ENCODE peak calls at places on chromosomes 7 and 10, in ten cellular contexts. Z is kidney; F is PC-9; M is DND-41; E is Peyer's patch; G is stomach; U is heart right ventricle; T is adrenal gland; A is psoas muscle; K is effector memory CD4-positive, alpha-beta T cell. J is an unnamed sample. For H3K9me3, the result is how much of the 10 kb centered on the place peaks cover.

GRCh38 chr10:131753336-131753735 is 147.5 kb upstream of the PPP2R2D start:
- DNase-seq in Z (no peak), F (no peak), M (no peak), E (no peak), G (no peak), U (no peak), T (no peak), A (no peak), K (no peak), J (no peak)

GRCh38 chr7:23335621-23336020 is 36.5 kb downstream of the MALSU1 start:
- DNase-seq in Z (no peak), F (no peak), M (no peak), E (no peak), G (no peak), U (no peak), T (no peak), A (no peak), K (no peak), J (no peak)

GRCh38 chr7:153381275-153382119 is 621.9 kb downstream of the ACTR3B start:
- DNase-seq in Z (no peak), F (peak), M (peak), E (no peak), G (peak), U (no peak), T (peak), A (no peak), K (no peak), J (no peak)

GRCh38 chr10:31762306-31762705 is 166.3 kb downstream of the ARHGAP12 start:
- DNase-seq in Z (no peak), F (no peak), M (no peak), E (no peak), G (no peak), U (no peak), T (no peak), A (no peak), K (no peak), J (no peak)

GRCh38 chr10:6083523-6084475 is 5.0 kb upstream of the RBM17 start:
- DNase-seq in Z (no peak), F (no peak), M (peak), E (no peak), G (no peak), U (no peak), T (no peak), A (no peak), K (no peak), J (peak)

GRCh38 chr7:101690061-101690460 is 61.0 kb upstream of the MYL10 start:
- DNase-seq in Z (no peak), F (no peak), M (no peak), E (no peak), G (no peak), U (peak), T (no peak), A (no peak), K (no peak), J (no peak)

GRCh38 chr10:55063817-55064216 is 262.8 kb upstream of the PCDH15 start:
- DNase-seq in Z (no peak), F (no peak), M (no peak), E (no peak), G (no peak), U (no peak), T (no peak), A (no peak), K (no peak), J (no peak)

GRCh38 chr10:73894245-73894971 is 16.5 kb upstream of the PLAU start:
- DNase-seq in Z (no peak), F (peak), M (no peak), E (no peak), G (no peak), U (no peak), T (no peak), A (no peak), K (no peak), J (no peak)

GRCh38 chr10:115979576-115979975 is 293.4 kb downstream of the GFRA1 start:
- DNase-seq in Z (no peak), F (no peak), M (no peak), E (no peak), G (no peak), U (no peak), T (no peak), A (no peak), K (no peak), J (no peak)

DNA sequence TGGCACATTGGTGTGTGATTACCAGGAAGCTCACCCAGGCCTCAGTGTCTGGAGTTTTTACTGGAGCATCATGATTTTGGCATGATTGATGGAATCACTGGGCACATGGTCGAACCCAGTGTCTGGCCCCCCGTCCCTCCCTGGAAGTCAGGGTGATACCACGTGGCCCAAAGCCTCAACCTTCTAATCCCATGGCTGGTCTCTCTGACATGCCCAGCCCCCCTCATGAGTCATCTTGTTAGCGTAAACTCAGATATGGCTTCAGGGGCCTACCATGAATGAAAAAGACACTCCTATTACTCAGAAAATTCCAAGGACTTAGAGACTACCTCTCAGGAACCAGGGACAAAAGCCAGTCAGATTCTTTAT is 109.3 kb downstream of the GRK5 start:
- DNase-seq in Z (no peak), F (peak), M (no peak), E (no peak), G (no peak), U (no peak), T (peak), A (no peak), K (no peak), J (no peak)
- H3K4me3 ChIP-seq in Z (no peak), F (peak), M (no peak), E (no peak), G (no peak), U (no peak), T (no peak), A (no peak), K (no peak), J (no peak)

DNA sequence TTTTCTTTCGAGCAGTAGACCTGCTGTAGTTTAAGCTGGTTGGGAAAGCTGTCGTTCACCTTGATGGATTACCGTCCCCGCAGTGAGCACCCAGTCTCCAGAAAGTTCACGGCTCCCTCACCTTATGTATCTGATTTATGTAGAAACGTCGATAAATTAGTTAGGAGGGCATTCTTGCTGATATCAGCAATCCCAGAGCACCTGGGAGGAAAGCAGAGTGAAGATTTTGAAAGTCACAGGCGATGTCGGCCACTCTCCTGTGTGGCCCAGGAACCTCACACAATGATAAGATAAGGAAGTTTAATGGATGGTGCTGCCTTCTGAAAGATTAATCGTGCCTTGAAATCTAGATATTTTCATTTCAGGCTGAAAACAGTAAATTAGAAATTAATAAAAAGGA is 336.8 kb downstream of the DPP6 start:
- DNase-seq in Z (no peak), F (no peak), M (no peak), E (no peak), G (no peak), U (no peak), T (no peak), A (no peak), K (no peak), J (no peak)
- H3K9me3 ChIP-seq in Z (under half), F (under half), M (under half), E (under half), G (under half), U (under half), T (under half), A (under half), K (under half), J (under half)

GRCh38 chr7:141674702-141675101 is 27.3 kb downstream of the DENND11 start:
- DNase-seq in Z (no peak), F (peak), M (no peak), E (no peak), G (no peak), U (no peak), T (no peak), A (no peak), K (no peak), J (no peak)

GRCh38 chr7:141676618-141677017 is 25.3 kb downstream of the DENND11 start:
- DNase-seq in Z (no peak), F (peak), M (no peak), E (no peak), G (no peak), U (no peak), T (no peak), A (no peak), K (no peak), J (no peak)

GRCh38 chr7:141675431-141676210 is 26.3 kb downstream of the DENND11 start:
- DNase-seq in Z (no peak), F (no peak), M (no peak), E (no peak), G (no peak), U (no peak), T (no peak), A (no peak), K (no peak), J (no peak)

GRCh38 chr7:141671705-141672496 is 30.1 kb downstream of the DENND11 start:
- DNase-seq in Z (no peak), F (no peak), M (no peak), E (no peak), G (no peak), U (no peak), T (no peak), A (no peak), K (no peak), J (no peak)

DNA sequence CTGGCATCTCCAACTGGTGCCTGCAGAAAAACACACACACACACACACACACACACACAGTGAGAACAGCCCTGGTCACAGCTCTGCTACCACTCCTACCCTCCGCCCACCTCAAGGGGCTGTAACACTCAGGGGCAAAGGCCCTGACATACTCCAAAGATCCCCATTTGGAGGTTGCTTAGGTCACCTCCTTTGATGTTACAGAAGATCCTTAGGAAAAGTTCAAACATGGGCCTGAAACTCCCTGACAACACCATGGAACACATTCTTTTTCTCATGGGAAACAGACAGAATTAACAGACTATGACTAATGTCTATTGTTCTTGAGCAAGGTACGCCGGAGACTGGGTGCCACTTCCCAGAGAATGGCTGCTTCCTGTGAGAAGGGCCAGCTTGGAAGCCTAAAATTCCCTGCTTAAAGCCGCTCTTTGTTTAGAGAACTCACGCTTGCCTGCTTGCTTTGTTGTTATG is 27.7 kb downstream of the DENND11 start:
- DNase-seq in Z (no peak), F (peak), M (no peak), E (no peak), G (no peak), U (peak), T (no peak), A (no peak), K (no peak), J (no peak)
- H3K4me3 ChIP-seq in Z (no peak), F (no peak), M (no peak), E (no peak), G (no peak), U (no peak), T (no peak), A (no peak), K (no peak), J (no peak)

GRCh38 chr7:158028290-158028941 is 559.2 kb downstream of the PTPRN2 start:
- DNase-seq in Z (peak), F (no peak), M (no peak), E (no peak), G (peak), U (no peak), T (no peak), A (no peak), K (no peak), J (no peak)
- H3K9me3 ChIP-seq in Z (under half), F (under half), M (under half), E (under half), G (under half), U (under half), T (under half), A (under half), K (under half), J (under half)

J was measured in naive thymus-derived CD4-positive, alpha-beta T cell.